ENCODE peak calls at places on chromosomes 13 and 19, in nine cellular contexts. H is stomach, E is cardiac muscle cell, U is endothelial cell, Z is GM13976, C is fibroblast of mammary gland, N is suprapubic skin, W is coronary artery, Y is nephron progenitor cell. D is an unnamed sample.

GRCh38 chr13:30240608-30241007 is 66.7 kb downstream of the KATNAL1 start:
- DNase-seq in H (no peak), E (no peak), U (no peak), Z (no peak), C (no peak), N (no peak), W (no peak), Y (no peak), D (no peak)

GRCh38 chr13:97478247-97478646 is 44.3 kb downstream of the RAP2A start:
- DNase-seq in H (no peak), E (no peak), U (no peak), Z (no peak), C (no peak), N (no peak), W (no peak), Y (no peak), D (no peak)

GRCh38 chr19:29586401-29586800 is 19.7 kb upstream of the POP4 start:
- DNase-seq in H (no peak), E (no peak), U (no peak), Z (no peak), C (peak), N (no peak), W (no peak), Y (no peak), D (no peak)

GRCh38 chr13:94646904-94647303 is 45.2 kb downstream of the GPR180 start:
- DNase-seq in H (no peak), E (no peak), U (no peak), Z (no peak), C (no peak), N (no peak), W (no peak), Y (no peak), D (no peak)

GRCh38 chr13:52345048-52345447 is 60.9 kb downstream of the THSD1 start:
- DNase-seq in H (no peak), E (peak), U (no peak), Z (no peak), C (peak), N (no peak), W (no peak), Y (no peak), D (no peak)

GRCh38 chr13:43934273-43934672 is 54.6 kb downstream of the LACC1 start:
- DNase-seq in H (no peak), E (no peak), U (no peak), Z (no peak), C (peak), N (no peak), W (no peak), Y (no peak), D (no peak)

GRCh38 chr13:48400820-48401219 is 12.1 kb downstream of the LPAR6 start:
- DNase-seq in H (no peak), E (peak), U (no peak), Z (no peak), C (peak), N (no peak), W (no peak), Y (no peak), D (no peak)

GRCh38 chr13:40376296-40376849 is 290.1 kb downstream of the FOXO1 start:
- DNase-seq in H (no peak), E (no peak), U (no peak), Z (no peak), C (no peak), N (no peak), W (no peak), Y (no peak), D (no peak)

GRCh38 chr19:37990362-37990761 is 83.4 kb downstream of the SIPA1L3 start:
- DNase-seq in H (no peak), E (no peak), U (no peak), Z (no peak), C (no peak), N (no peak), W (no peak), Y (no peak), D (no peak)

GRCh38 chr19:38229585-38230073 is 5.6 kb upstream of the DPF1 start:
- DNase-seq in H (peak), E (peak), U (peak), Z (peak), C (peak), N (no peak), W (no peak), Y (peak), D (peak)

GRCh38 chr13:33676700-33677048 is 141.3 kb upstream of the RFC3 start:
- DNase-seq in H (peak), E (peak), U (no peak), Z (no peak), C (peak), N (no peak), W (no peak), Y (peak), D (no peak)

GRCh38 chr13:26991508-26992181 is 180.0 kb downstream of the USP12 start:
- DNase-seq in H (peak), E (peak), U (no peak), Z (no peak), C (no peak), N (peak), W (no peak), Y (no peak), D (no peak)

GRCh38 chr13:104006625-104007061 is 940.4 kb upstream of the SLC10A2 start:
- DNase-seq in H (no peak), E (peak), U (no peak), Z (no peak), C (no peak), N (no peak), W (no peak), Y (no peak), D (no peak)

GRCh38 chr19:49859838-49860715 is 7.3 kb downstream of the PNKP start:
- DNase-seq in H (no peak), E (no peak), U (no peak), Z (no peak), C (no peak), N (peak), W (no peak), Y (no peak), D (no peak)

DNA sequence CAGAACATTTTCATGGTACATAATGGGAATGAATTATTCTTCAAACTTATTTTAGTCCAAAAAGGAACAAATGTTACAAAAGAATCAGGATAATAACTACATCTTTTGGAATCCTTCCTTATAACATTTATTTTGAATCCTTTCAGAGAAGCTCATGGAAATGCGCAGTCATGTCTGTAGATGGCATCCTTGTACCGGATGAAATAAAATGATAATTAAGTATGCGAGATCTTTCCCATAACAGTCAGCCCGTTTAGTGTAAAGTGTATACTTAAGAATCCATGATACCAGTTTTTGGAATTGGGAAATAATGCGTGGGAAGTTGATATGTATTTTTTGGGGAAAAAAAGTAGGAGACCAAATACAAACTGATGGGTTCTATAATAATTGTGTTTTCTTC is 418.8 kb downstream of the GPC5 start:
- DNase-seq in H (no peak), E (peak), U (no peak), Z (no peak), C (peak), N (no peak), W (no peak), Y (no peak), D (no peak)
- TF ChIP-seq CTCF in H (no peak), E (peak), U (no peak), Z (no peak), C (peak), N (no peak), W (no peak), Y (no peak), D (peak)

GRCh38 chr13:113559901-113560644 is 24.5 kb upstream of the TFDP1 start:
- DNase-seq in H (peak), E (no peak), U (no peak), Z (no peak), C (no peak), N (no peak), W (peak), Y (no peak), D (no peak)
- TF ChIP-seq CTCF in H (no peak), E (no peak), U (no peak), Z (no peak), C (no peak), N (no peak), W (no peak), Y (no peak), D (no peak)

GRCh38 chr19:33192010-33192409 is 2.1 kb upstream of the LRP3 start:
- DNase-seq in H (no peak), E (no peak), U (no peak), Z (peak), C (no peak), N (peak), W (no peak), Y (peak), D (no peak)
- TF ChIP-seq CTCF in H (no peak), E (peak), U (no peak), Z (no peak), C (peak), N (no peak), W (no peak), Y (peak), D (peak)

DNA sequence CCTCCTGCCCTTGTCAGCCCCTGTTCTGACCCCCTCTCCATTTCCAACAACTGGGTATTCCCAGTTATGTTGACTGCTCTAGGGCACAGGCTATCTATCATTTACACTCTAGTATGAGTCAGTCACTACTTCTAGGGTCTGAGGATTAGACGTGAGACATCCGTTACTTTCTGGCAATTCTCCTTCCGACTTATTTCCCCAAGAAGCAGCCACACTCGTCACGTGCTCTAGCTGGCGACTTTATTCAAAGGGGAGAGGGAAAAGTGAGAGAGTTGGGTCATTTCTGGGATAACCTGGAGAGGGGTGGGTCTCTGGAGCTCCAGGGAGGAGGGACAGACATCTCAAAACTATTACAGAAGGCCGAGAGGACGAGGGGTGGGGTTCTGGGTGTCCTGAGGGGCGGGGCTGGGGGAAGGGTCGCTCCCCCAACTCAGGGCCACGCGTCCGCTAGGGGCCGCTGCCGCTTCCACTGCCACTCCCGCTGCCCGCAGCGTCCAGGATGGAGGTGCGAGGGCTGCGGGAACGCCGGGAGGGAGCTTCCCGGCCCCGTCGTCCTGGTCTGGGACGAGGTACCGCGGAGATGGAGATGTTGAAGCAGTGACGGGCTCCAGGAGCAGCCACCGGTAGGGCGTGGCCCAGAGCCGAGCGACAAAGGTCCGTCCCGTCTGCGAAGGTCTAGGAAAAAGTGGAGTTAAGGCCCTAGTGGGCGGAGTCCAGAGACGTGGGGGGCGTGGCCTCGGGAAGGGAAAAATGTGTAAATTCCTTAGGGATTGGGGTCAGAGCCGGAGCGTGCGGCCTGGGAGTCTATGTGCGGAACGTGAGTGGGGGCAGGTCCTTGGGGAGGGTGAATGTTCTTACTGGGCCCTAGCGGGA is 8.9 kb downstream of the RTBDN start:
- DNase-seq in H (peak), E (peak), U (peak), Z (peak), C (no peak), N (no peak), W (no peak), Y (peak), D (no peak)
- TF ChIP-seq CTCF in H (no peak), E (peak), U (peak), Z (peak), C (no peak), N (no peak), W (no peak), Y (peak), D (peak)

GRCh38 chr13:69796256-69796655 is 311.4 kb upstream of the ATXN8OS start:
- DNase-seq in H (no peak), E (no peak), U (no peak), Z (no peak), C (no peak), N (no peak), W (no peak), Y (no peak), D (no peak)
- TF ChIP-seq CTCF in H (no peak), E (no peak), U (no peak), Z (no peak), C (no peak), N (no peak), W (no peak), Y (no peak), D (no peak)

GRCh38 chr13:36840718-36841250 is 21.8 kb downstream of the RFXAP start:
- DNase-seq in H (no peak), E (no peak), U (no peak), Z (no peak), C (no peak), N (no peak), W (no peak), Y (no peak), D (no peak)
- TF ChIP-seq CTCF in H (no peak), E (no peak), U (no peak), Z (no peak), C (no peak), N (no peak), W (no peak), Y (no peak), D (no peak)

GRCh38 chr19:18603255-18603957 is 3.2 kb downstream of the CRLF1 start:
- DNase-seq in H (no peak), E (peak), U (peak), Z (peak), C (no peak), N (no peak), W (no peak), Y (peak), D (no peak)
- TF ChIP-seq CTCF in H (no peak), E (peak), U (no peak), Z (no peak), C (peak), N (no peak), W (no peak), Y (peak), D (no peak)

GRCh38 chr19:18291019-18291524 is 9.7 kb upstream of the JUND start:
- DNase-seq in H (no peak), E (peak), U (no peak), Z (no peak), C (no peak), N (peak), W (no peak), Y (no peak), D (no peak)
- TF ChIP-seq CTCF in H (no peak), E (peak), U (no peak), Z (no peak), C (no peak), N (no peak), W (no peak), Y (no peak), D (no peak)

DNA sequence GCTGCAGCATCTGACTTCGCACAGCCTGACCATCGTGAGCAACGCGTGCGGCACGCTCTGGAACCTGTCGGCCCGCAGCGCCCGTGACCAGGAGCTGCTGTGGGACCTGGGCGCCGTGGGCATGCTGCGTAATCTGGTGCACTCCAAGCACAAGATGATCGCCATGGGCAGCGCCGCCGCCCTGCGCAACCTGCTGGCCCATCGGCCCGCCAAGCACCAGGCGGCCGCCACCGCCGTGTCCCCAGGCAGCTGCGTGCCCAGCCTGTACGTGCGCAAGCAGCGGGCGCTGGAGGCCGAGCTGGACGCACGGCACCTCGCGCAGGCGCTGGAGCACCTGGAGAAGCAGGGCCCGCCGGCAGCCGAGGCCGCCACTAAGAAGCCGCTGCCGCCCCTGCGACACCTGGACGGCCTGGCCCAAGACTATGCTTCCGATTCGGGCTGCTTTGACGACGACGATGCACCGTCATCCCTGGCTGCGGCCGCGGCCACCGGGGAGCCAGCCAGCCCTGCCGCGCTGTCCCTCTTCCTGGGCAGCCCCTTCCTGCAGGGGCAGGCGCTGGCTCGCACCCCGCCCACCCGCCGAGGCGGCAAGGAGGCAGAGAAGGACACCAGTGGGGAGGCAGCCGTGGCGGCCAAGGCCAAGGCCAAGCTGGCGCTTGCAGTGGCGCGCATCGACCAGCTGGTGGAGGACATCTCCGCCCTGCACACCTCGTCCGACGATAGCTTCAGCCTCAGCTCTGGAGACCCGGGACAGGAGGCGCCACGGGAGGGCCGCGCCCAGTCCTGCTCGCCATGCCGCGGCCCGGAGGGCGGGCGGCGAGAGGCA is 13.6 kb downstream of the C19orf25 start:
- DNase-seq in H (peak), E (no peak), U (no peak), Z (no peak), C (no peak), N (no peak), W (no peak), Y (peak), D (no peak)
- TF ChIP-seq CTCF in H (no peak), E (peak), U (peak), Z (peak), C (no peak), N (no peak), W (peak), Y (peak), D (peak)

D was measured in GM10248.